ENCODE peak calls at places on chromosome 1, in eight cellular contexts. One of them, this sample, is unnamed. For H3K4me1 and H3K9me3, the result is how much of the 10 kb centered on the place peaks cover.

GRCh38 chr1:5706239-5706638 is 286.0 kb downstream of the NPHP4 start:
- DNase-seq in ovary: peak
- DNase-seq in mesenchymal stem cell: no peak
- DNase-seq in transverse colon: no peak
- DNase-seq in pancreas: no peak
- DNase-seq in testis: no peak
- DNase-seq in IMR-90: no peak
- DNase-seq in hepatocyte: no peak
- DNase-seq in this sample: no peak

GRCh38 chr1:201473296-201473695 is 4.3 kb upstream of the PHLDA3 start:
- DNase-seq in ovary: no peak
- DNase-seq in mesenchymal stem cell: no peak
- DNase-seq in transverse colon: no peak
- DNase-seq in pancreas: no peak
- DNase-seq in testis: no peak
- DNase-seq in IMR-90: no peak
- DNase-seq in hepatocyte: no peak
- DNase-seq in this sample: no peak

GRCh38 chr1:83641206-83641658 is 357.7 kb downstream of the TTLL7 start:
- DNase-seq in ovary: no peak
- DNase-seq in mesenchymal stem cell: peak
- DNase-seq in transverse colon: no peak
- DNase-seq in pancreas: no peak
- DNase-seq in testis: peak
- DNase-seq in IMR-90: no peak
- DNase-seq in hepatocyte: peak
- DNase-seq in this sample: peak

GRCh38 chr1:237042892-237043576 is 1.1 kb downstream of the RYR2 start:
- DNase-seq in ovary: peak
- DNase-seq in mesenchymal stem cell: peak
- DNase-seq in transverse colon: no peak
- DNase-seq in pancreas: no peak
- DNase-seq in testis: no peak
- DNase-seq in IMR-90: no peak
- DNase-seq in hepatocyte: peak
- DNase-seq in this sample: peak

GRCh38 chr1:15328785-15329480 is 80.8 kb upstream of the EFHD2 start:
- DNase-seq in ovary: peak
- DNase-seq in mesenchymal stem cell: no peak
- DNase-seq in transverse colon: no peak
- DNase-seq in pancreas: peak
- DNase-seq in testis: peak
- DNase-seq in IMR-90: peak
- DNase-seq in hepatocyte: peak
- DNase-seq in this sample: peak

GRCh38 chr1:66271904-66272254 is 262.1 kb upstream of the SGIP1 start:
- DNase-seq in ovary: peak
- DNase-seq in mesenchymal stem cell: no peak
- DNase-seq in transverse colon: peak
- DNase-seq in pancreas: peak
- DNase-seq in testis: peak
- DNase-seq in IMR-90: peak
- DNase-seq in hepatocyte: no peak
- DNase-seq in this sample: peak

GRCh38 chr1:201610806-201611205 is 71.9 kb downstream of the NAV1 start:
- DNase-seq in ovary: no peak
- DNase-seq in mesenchymal stem cell: no peak
- DNase-seq in transverse colon: no peak
- DNase-seq in pancreas: no peak
- DNase-seq in testis: no peak
- DNase-seq in IMR-90: no peak
- DNase-seq in hepatocyte: no peak
- DNase-seq in this sample: no peak

GRCh38 chr1:223228201-223228600 is 85.2 kb upstream of the TLR5 start:
- DNase-seq in ovary: no peak
- DNase-seq in mesenchymal stem cell: no peak
- DNase-seq in transverse colon: no peak
- DNase-seq in pancreas: no peak
- DNase-seq in testis: no peak
- DNase-seq in IMR-90: no peak
- DNase-seq in hepatocyte: no peak
- DNase-seq in this sample: no peak

GRCh38 chr1:245332513-245332912 is 177.7 kb downstream of the KIF26B start:
- DNase-seq in ovary: no peak
- DNase-seq in mesenchymal stem cell: no peak
- DNase-seq in transverse colon: no peak
- DNase-seq in pancreas: no peak
- DNase-seq in testis: no peak
- DNase-seq in IMR-90: peak
- DNase-seq in hepatocyte: no peak
- DNase-seq in this sample: no peak

GRCh38 chr1:219476716-219477115 is 136.2 kb downstream of the ZC3H11B start:
- DNase-seq in ovary: no peak
- DNase-seq in mesenchymal stem cell: no peak
- DNase-seq in transverse colon: no peak
- DNase-seq in pancreas: no peak
- DNase-seq in testis: no peak
- DNase-seq in IMR-90: no peak
- DNase-seq in hepatocyte: no peak
- DNase-seq in this sample: no peak

GRCh38 chr1:223558512-223558911 is 107.0 kb downstream of the CAPN8 start:
- DNase-seq in ovary: no peak
- DNase-seq in mesenchymal stem cell: no peak
- DNase-seq in transverse colon: no peak
- DNase-seq in pancreas: no peak
- DNase-seq in testis: no peak
- DNase-seq in IMR-90: no peak
- DNase-seq in hepatocyte: no peak
- DNase-seq in this sample: no peak

GRCh38 chr1:174703309-174703708 is 255.5 kb downstream of the GPR52 start:
- DNase-seq in ovary: no peak
- DNase-seq in mesenchymal stem cell: no peak
- DNase-seq in transverse colon: no peak
- DNase-seq in pancreas: no peak
- DNase-seq in testis: no peak
- DNase-seq in IMR-90: no peak
- DNase-seq in hepatocyte: no peak
- DNase-seq in this sample: no peak

GRCh38 chr1:238404506-238404905 is 513.8 kb upstream of the ZP4 start:
- DNase-seq in ovary: no peak
- DNase-seq in mesenchymal stem cell: peak
- DNase-seq in transverse colon: no peak
- DNase-seq in pancreas: no peak
- DNase-seq in testis: no peak
- DNase-seq in IMR-90: peak
- DNase-seq in hepatocyte: no peak
- DNase-seq in this sample: no peak

GRCh38 chr1:228236744-228237143 is 28.9 kb downstream of the OBSCN start:
- DNase-seq in ovary: no peak
- DNase-seq in mesenchymal stem cell: peak
- DNase-seq in transverse colon: peak
- DNase-seq in pancreas: no peak
- DNase-seq in testis: peak
- DNase-seq in IMR-90: peak
- DNase-seq in hepatocyte: peak
- DNase-seq in this sample: peak

GRCh38 chr1:12174789-12175455 is 8.1 kb downstream of the TNFRSF1B start:
- DNase-seq in ovary: peak
- DNase-seq in mesenchymal stem cell: peak
- DNase-seq in transverse colon: no peak
- DNase-seq in pancreas: no peak
- DNase-seq in testis: no peak
- DNase-seq in IMR-90: no peak
- DNase-seq in hepatocyte: no peak
- DNase-seq in this sample: peak

GRCh38 chr1:161885013-161885412 is 118.9 kb downstream of the ATF6 start:
- DNase-seq in ovary: no peak
- DNase-seq in mesenchymal stem cell: peak
- DNase-seq in transverse colon: no peak
- DNase-seq in pancreas: no peak
- DNase-seq in testis: peak
- DNase-seq in IMR-90: peak
- DNase-seq in hepatocyte: no peak
- DNase-seq in this sample: no peak

GRCh38 chr1:212633144-212633543 is 24.6 kb downstream of the ATF3 start:
- DNase-seq in ovary: no peak
- DNase-seq in mesenchymal stem cell: no peak
- DNase-seq in transverse colon: no peak
- DNase-seq in pancreas: no peak
- DNase-seq in testis: no peak
- DNase-seq in IMR-90: no peak
- DNase-seq in hepatocyte: no peak
- DNase-seq in this sample: no peak

GRCh38 chr1:181014431-181015257 is 8.0 kb downstream of the STX6 start:
- DNase-seq in ovary: no peak
- DNase-seq in mesenchymal stem cell: no peak
- DNase-seq in transverse colon: no peak
- DNase-seq in pancreas: no peak
- DNase-seq in testis: no peak
- DNase-seq in IMR-90: no peak
- DNase-seq in hepatocyte: no peak
- DNase-seq in this sample: no peak
- H3K4me1 ChIP-seq in ovary: under half
- H3K4me1 ChIP-seq in mesenchymal stem cell: under half
- H3K4me1 ChIP-seq in transverse colon: under half
- H3K4me1 ChIP-seq in pancreas: under half
- H3K4me1 ChIP-seq in testis: under half
- H3K4me1 ChIP-seq in IMR-90: under half
- H3K4me1 ChIP-seq in hepatocyte: under half
- H3K4me1 ChIP-seq in this sample: under half

GRCh38 chr1:183416850-183417690 is 1.1 kb downstream of the NMNAT2 start:
- DNase-seq in ovary: peak
- DNase-seq in mesenchymal stem cell: peak
- DNase-seq in transverse colon: peak
- DNase-seq in pancreas: peak
- DNase-seq in testis: peak
- DNase-seq in IMR-90: peak
- DNase-seq in hepatocyte: peak
- DNase-seq in this sample: peak
- H3K4me3 ChIP-seq in ovary: peak
- H3K4me3 ChIP-seq in mesenchymal stem cell: no peak
- H3K4me3 ChIP-seq in transverse colon: peak
- H3K4me3 ChIP-seq in pancreas: peak
- H3K4me3 ChIP-seq in testis: peak
- H3K4me3 ChIP-seq in IMR-90: no peak
- H3K4me3 ChIP-seq in hepatocyte: peak
- H3K4me3 ChIP-seq in this sample: peak

GRCh38 chr1:4053774-4054173 is 153.7 kb upstream of the C1orf174 start:
- DNase-seq in ovary: no peak
- DNase-seq in mesenchymal stem cell: no peak
- DNase-seq in transverse colon: no peak
- DNase-seq in pancreas: no peak
- DNase-seq in testis: no peak
- DNase-seq in IMR-90: no peak
- DNase-seq in hepatocyte: no peak
- DNase-seq in this sample: no peak
- H3K9me3 ChIP-seq in ovary: under half
- H3K9me3 ChIP-seq in mesenchymal stem cell: under half
- H3K9me3 ChIP-seq in transverse colon: under half
- H3K9me3 ChIP-seq in pancreas: under half
- H3K9me3 ChIP-seq in testis: under half
- H3K9me3 ChIP-seq in IMR-90: half or more
- H3K9me3 ChIP-seq in hepatocyte: under half
- H3K9me3 ChIP-seq in this sample: under half

GRCh38 chr1:150371110-150371509 is 7.2 kb downstream of the RPRD2 start:
- DNase-seq in ovary: no peak
- DNase-seq in mesenchymal stem cell: no peak
- DNase-seq in transverse colon: no peak
- DNase-seq in pancreas: no peak
- DNase-seq in testis: no peak
- DNase-seq in IMR-90: no peak
- DNase-seq in hepatocyte: no peak
- DNase-seq in this sample: no peak
- H3K4me1 ChIP-seq in ovary: under half
- H3K4me1 ChIP-seq in mesenchymal stem cell: under half
- H3K4me1 ChIP-seq in transverse colon: under half
- H3K4me1 ChIP-seq in pancreas: under half
- H3K4me1 ChIP-seq in testis: under half
- H3K4me1 ChIP-seq in IMR-90: under half
- H3K4me1 ChIP-seq in hepatocyte: under half
- H3K4me1 ChIP-seq in this sample: under half

GRCh38 chr1:58095183-58095582 is 451.3 kb downstream of the OMA1 start:
- DNase-seq in ovary: no peak
- DNase-seq in mesenchymal stem cell: no peak
- DNase-seq in transverse colon: no peak
- DNase-seq in pancreas: no peak
- DNase-seq in testis: no peak
- DNase-seq in IMR-90: no peak
- DNase-seq in hepatocyte: no peak
- DNase-seq in this sample: no peak

GRCh38 chr1:58084266-58084665 is 462.3 kb downstream of the OMA1 start:
- DNase-seq in ovary: no peak
- DNase-seq in mesenchymal stem cell: no peak
- DNase-seq in transverse colon: no peak
- DNase-seq in pancreas: no peak
- DNase-seq in testis: no peak
- DNase-seq in IMR-90: no peak
- DNase-seq in hepatocyte: no peak
- DNase-seq in this sample: no peak

GRCh38 chr1:58090640-58091039 is 455.9 kb downstream of the OMA1 start:
- DNase-seq in ovary: no peak
- DNase-seq in mesenchymal stem cell: no peak
- DNase-seq in transverse colon: no peak
- DNase-seq in pancreas: no peak
- DNase-seq in testis: no peak
- DNase-seq in IMR-90: no peak
- DNase-seq in hepatocyte: no peak
- DNase-seq in this sample: no peak

DNA sequence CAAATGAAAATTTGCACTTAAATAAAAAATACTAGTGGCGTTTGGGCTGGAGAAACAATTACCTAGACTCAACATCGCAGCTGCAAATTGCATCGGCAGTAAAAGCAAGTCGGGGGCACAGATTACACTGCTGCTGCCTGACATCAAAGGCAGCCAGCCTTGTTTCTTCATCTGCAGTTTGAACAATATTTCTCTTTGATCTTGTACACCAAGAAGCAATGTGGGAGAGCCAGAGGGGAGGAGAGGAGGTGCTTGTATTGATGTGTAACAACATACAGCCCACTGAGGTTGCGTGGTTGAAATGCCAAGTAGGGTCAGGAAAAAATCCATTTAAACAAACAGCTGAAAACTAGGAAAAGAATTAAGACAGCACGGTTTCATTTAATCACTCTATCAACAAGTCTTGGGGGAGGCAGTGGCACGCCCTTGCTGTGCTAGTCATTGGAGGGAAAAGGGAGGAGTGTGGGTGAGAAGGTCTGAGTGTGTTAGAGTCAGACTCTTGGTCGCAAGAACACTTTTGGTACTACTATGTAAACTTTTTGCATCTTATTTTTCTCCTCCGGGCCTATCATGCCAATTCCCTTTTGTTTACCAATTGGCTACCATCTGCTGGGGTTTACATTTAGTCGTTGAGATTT is 456.5 kb downstream of the OMA1 start:
- DNase-seq in ovary: no peak
- DNase-seq in mesenchymal stem cell: no peak
- DNase-seq in transverse colon: no peak
- DNase-seq in pancreas: no peak
- DNase-seq in testis: no peak
- DNase-seq in IMR-90: no peak
- DNase-seq in hepatocyte: no peak
- DNase-seq in this sample: no peak
- H3K4me3 ChIP-seq in ovary: no peak
- H3K4me3 ChIP-seq in mesenchymal stem cell: no peak
- H3K4me3 ChIP-seq in transverse colon: no peak
- H3K4me3 ChIP-seq in pancreas: no peak
- H3K4me3 ChIP-seq in testis: no peak
- H3K4me3 ChIP-seq in IMR-90: no peak
- H3K4me3 ChIP-seq in hepatocyte: no peak
- H3K4me3 ChIP-seq in this sample: no peak

This sample was measured in cardiac muscle cell.